ENCODE peak calls at places on chromosomes 7 and 10, in four cellular contexts. W, G, T and B are unnamed samples.

GRCh38 chr7:37149019-37149814 is 299.4 kb downstream of the ELMO1 start:
- DNase-seq in G (no peak), W (no peak), T (no peak), B (no peak)

GRCh38 chr7:127782550-127783266 is 130.7 kb downstream of the SND1 start:
- DNase-seq in T (no peak), W (no peak), G (peak), B (no peak)

GRCh38 chr7:82985144-82985802 is 177.4 kb downstream of the PCLO start:
- DNase-seq in G (no peak), T (no peak), W (no peak), B (no peak)

GRCh38 chr10:49594594-49594993 is 15.5 kb upstream of the SLC18A3 start:
- DNase-seq in W (peak), G (peak), T (peak), B (no peak)

GRCh38 chr10:29084908-29085307 is 204.0 kb upstream of the LYZL1 start:
- DNase-seq in W (no peak), T (no peak), G (no peak), B (no peak)

GRCh38 chr10:63720072-63720537 is 198.9 kb downstream of the REEP3 start:
- DNase-seq in W (peak), G (peak), T (peak), B (no peak)

GRCh38 chr10:1100691-1101368 is 44.6 kb downstream of the WDR37 start:
- DNase-seq in T (no peak), G (no peak), W (peak), B (no peak)

GRCh38 chr7:118079369-118079768 is 104.6 kb upstream of the LSM8 start:
- DNase-seq in T (no peak), G (no peak), W (no peak), B (no peak)

GRCh38 chr10:26881600-26882331 is 21.0 kb upstream of the ABI1 start:
- DNase-seq in T (peak), W (peak), G (peak), B (no peak)

GRCh38 chr10:95236068-95236903 is 42.2 kb downstream of the ACSM6 start:
- DNase-seq in G (peak), T (no peak), W (no peak), B (no peak)

GRCh38 chr7:139680676-139681462 is 96.9 kb downstream of the HIPK2 start:
- DNase-seq in W (no peak), T (peak), G (peak), B (no peak)

GRCh38 chr10:13877154-13877909 is 290.6 kb downstream of the PRPF18 start:
- DNase-seq in W (no peak), T (no peak), G (peak), B (peak)

GRCh38 chr10:113473851-113474250 is 79.0 kb upstream of the HABP2 start:
- DNase-seq in G (peak), T (no peak), W (no peak), B (no peak)

GRCh38 chr7:110759069-110759468 is 331.9 kb upstream of the LRRN3 start:
- DNase-seq in W (no peak), G (no peak), T (no peak), B (no peak)

GRCh38 chr7:93799750-93800357 is 90.7 kb downstream of the TFPI2 start:
- DNase-seq in T (no peak), W (peak), G (peak), B (no peak)

GRCh38 chr10:23331567-23332290 is 12.9 kb downstream of the C10orf67 start:
- DNase-seq in T (no peak), G (peak), W (no peak), B (no peak)

GRCh38 chr10:91652364-91652763 is 19.5 kb upstream of the PPP1R3C start:
- DNase-seq in T (peak), G (peak), W (peak), B (no peak)